ENCODE peak calls at places on chromosomes 2 and 18, in four cellular contexts. I is naive thymus-derived CD4-positive, alpha-beta T cell; A is adrenal gland; F is H1. K is an unnamed sample. For H3K9me3, the result is how much of the 10 kb centered on the place peaks cover.

GRCh38 chr18:9708057-9708881 is at the start of gene RAB31:
- DNase-seq in A (peak), F (no peak), I (no peak), K (peak)

GRCh38 chr2:230942920-230943896 is 18.2 kb upstream of the GPR55 start:
- DNase-seq in A (no peak), F (no peak), I (no peak), K (no peak)

GRCh38 chr18:58054041-58054733 is 10.2 kb downstream of the NEDD4L start:
- DNase-seq in A (no peak), F (no peak), I (no peak), K (no peak)

GRCh38 chr2:766255-766654 is 89.0 kb upstream of the TMEM18 start:
- DNase-seq in I (no peak), F (no peak), A (no peak), K (no peak)

GRCh38 chr2:26666671-26667070 is 25.5 kb upstream of the CIB4 start:
- DNase-seq in A (no peak), I (no peak), F (no peak), K (no peak)

GRCh38 chr2:234025475-234025874 is 25.0 kb upstream of the SPP2 start:
- DNase-seq in I (peak), A (no peak), F (no peak), K (no peak)

GRCh38 chr2:79437416-79438281 is 75.2 kb upstream of the CTNNA2 start:
- DNase-seq in A (no peak), F (no peak), I (no peak), K (no peak)

GRCh38 chr2:68722712-68723111 is 11.9 kb upstream of the ARHGAP25 start:
- DNase-seq in A (no peak), F (no peak), I (no peak), K (no peak)

GRCh38 chr18:54859667-54860421 is 31.6 kb downstream of the RAB27B start:
- DNase-seq in A (no peak), F (no peak), I (no peak), K (no peak)

GRCh38 chr2:166917433-166917832 is 29.2 kb downstream of the XIRP2 start:
- DNase-seq in A (no peak), I (no peak), F (no peak), K (no peak)

GRCh38 chr2:23637011-23637778 is 252.2 kb downstream of the KLHL29 start:
- DNase-seq in F (no peak), A (no peak), I (no peak), K (no peak)

GRCh38 chr2:9188823-9189222 is 17.8 kb upstream of the ASAP2 start:
- DNase-seq in A (no peak), F (no peak), I (no peak), K (no peak)

GRCh38 chr18:8380926-8381325 is 228.3 kb upstream of the RAB12 start:
- DNase-seq in A (no peak), I (no peak), F (no peak), K (no peak)

GRCh38 chr2:69242651-69243051 is 144.4 kb downstream of the GFPT1 start:
- DNase-seq in I (no peak), F (no peak), A (no peak), K (no peak)

GRCh38 chr18:58990720-58991119 is 126.0 kb downstream of the ZNF532 start:
- DNase-seq in A (no peak), I (no peak), F (no peak), K (no peak)

GRCh38 chr2:231128541-231128940 is 3.7 kb upstream of the HTR2B start:
- DNase-seq in A (no peak), I (no peak), F (no peak), K (no peak)

GRCh38 chr2:220279372-220279771 is 651.9 kb downstream of the SLC4A3 start:
- DNase-seq in I (no peak), A (no peak), F (no peak), K (no peak)

GRCh38 chr2:161104054-161104553 is 56.1 kb upstream of the TANK start:
- DNase-seq in A (no peak), I (no peak), F (no peak), K (no peak)

GRCh38 chr18:78914586-78914935 is 65.1 kb upstream of the SALL3 start:
- DNase-seq in F (no peak), A (no peak), I (no peak), K (no peak)
- H3K9me3 ChIP-seq in F (under half), A (under half), I (under half), K (under half)

GRCh38 chr18:4060427-4061281 is 394.5 kb downstream of the DLGAP1 start:
- DNase-seq in F (no peak), A (no peak), I (no peak), K (no peak)

GRCh38 chr18:4063545-4063944 is 391.6 kb downstream of the DLGAP1 start:
- DNase-seq in I (no peak), F (no peak), A (no peak), K (no peak)

GRCh38 chr18:4058179-4058578 is 396.9 kb downstream of the DLGAP1 start:
- DNase-seq in A (no peak), F (no peak), I (no peak), K (no peak)
- H3K9me3 ChIP-seq in A (under half), F (under half), I (under half), K (under half)

GRCh38 chr2:107811376-107811775 is 15.3 kb upstream of the RGPD4 start:
- DNase-seq in A (no peak), I (no peak), F (no peak), K (no peak)

GRCh38 chr2:107808986-107809385 is 17.7 kb upstream of the RGPD4 start:
- DNase-seq in I (no peak), F (no peak), A (no peak), K (no peak)

GRCh38 chr2:107810734-107811133 is 16.0 kb upstream of the RGPD4 start:
- DNase-seq in A (no peak), F (no peak), I (no peak), K (no peak)

GRCh38 chr2:107808023-107808422 is 18.7 kb upstream of the RGPD4 start:
- DNase-seq in F (no peak), I (no peak), A (no peak), K (no peak)

GRCh38 chr2:107809835-107810234 is 16.9 kb upstream of the RGPD4 start:
- DNase-seq in A (no peak), I (no peak), F (no peak), K (no peak)
- H3K9me3 ChIP-seq in A (under half), I (under half), F (under half), K (under half)

GRCh38 chr2:37367984-37368383 is 23.6 kb downstream of the QPCT start:
- DNase-seq in F (no peak), I (peak), A (no peak), K (no peak)
- H3K9me3 ChIP-seq in F (under half), I (under half), A (under half), K (under half)

GRCh38 chr2:86500325-86500724 is 59.2 kb downstream of the KDM3A start:
- DNase-seq in A (no peak), I (no peak), F (no peak), K (no peak)
- H3K9me3 ChIP-seq in A (under half), I (under half), F (under half), K (under half)

GRCh38 chr2:190535586-190535985 is 1.1 kb upstream of the NEMP2 start:
- DNase-seq in F (no peak), I (no peak), A (no peak), K (no peak)

GRCh38 chr2:190540048-190540447 is 5.5 kb upstream of the NEMP2 start:
- DNase-seq in I (no peak), F (no peak), A (no peak), K (no peak)

GRCh38 chr2:190538201-190538600 is 3.7 kb upstream of the NEMP2 start:
- DNase-seq in F (no peak), I (no peak), A (no peak), K (no peak)

GRCh38 chr2:190535119-190535439 is 557 bp upstream of the NEMP2 start:
- DNase-seq in F (no peak), I (no peak), A (no peak), K (no peak)

GRCh38 chr2:190537765-190538164 is 3.2 kb upstream of the NEMP2 start:
- DNase-seq in A (no peak), I (no peak), F (no peak), K (no peak)
- H3K9me3 ChIP-seq in A (under half), I (under half), F (under half), K (under half)

DNA sequence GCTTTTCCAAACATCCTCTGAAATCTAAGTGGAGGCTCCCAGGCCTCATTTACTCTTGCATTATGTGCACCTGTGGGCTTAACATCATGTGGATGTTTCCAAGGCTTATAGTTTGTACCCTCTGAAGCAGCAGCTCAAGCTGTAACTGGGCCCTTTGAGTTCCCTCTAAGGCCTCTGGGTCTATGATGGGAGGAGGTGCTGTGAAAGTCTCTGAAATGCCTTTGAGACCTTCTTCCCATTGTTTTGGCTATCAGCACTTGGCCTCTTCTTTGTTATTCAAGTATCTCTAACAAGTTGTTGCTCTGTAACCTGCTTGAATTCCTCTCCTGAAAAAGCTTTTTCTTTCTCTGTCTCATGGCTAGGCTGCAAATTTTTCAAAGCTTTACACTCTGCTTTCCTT is 58.1 kb upstream of the MYT1L start:
- DNase-seq in A (no peak), I (no peak), F (no peak), K (no peak)
- H3K9me3 ChIP-seq in A (under half), I (under half), F (under half), K (under half)

GRCh38 chr2:44766777-44767176 is 174.7 kb upstream of the SIX3 start:
- DNase-seq in F (no peak), I (no peak), A (no peak), K (no peak)
- H3K9me3 ChIP-seq in F (under half), I (under half), A (under half), K (under half)

K was measured in T-helper 17 cell.